ENCODE peak calls at places on chromosomes 1 and 21, in seven cellular contexts. J is OCI-LY7, L is HCT116, Y is MM.1S, M is hepatocyte, U is GM23338, V is neural progenitor cell. N is an unnamed sample.
A peak's percentile ranks its signal among the peaks of the same experiment; 100 is the strongest.

GRCh38 chr1:175479521-175480342 is 263.7 kb downstream of the TNR start:
- DNase-seq in J (no peak), L (no peak), Y (no peak), M (no peak), U (no peak), V (no peak), N (no peak)

GRCh38 chr1:61497013-61497412 is 227.9 kb downstream of the TM2D1 start:
- DNase-seq in J (no peak), L (no peak), Y (no peak), M (no peak), U (no peak), V (no peak), N (peak; percentile 23)

GRCh38 chr1:16628361-16629111 is 15.2 kb upstream of the NBPF1 start:
- DNase-seq in J (no peak), L (no peak), Y (no peak), M (no peak), U (peak; percentile 41), V (no peak), N (no peak)

GRCh38 chr1:182671779-182672486 is 12.5 kb downstream of the RGS8 start:
- DNase-seq in J (no peak), L (no peak), Y (no peak), M (no peak), U (no peak), V (peak; percentile 45), N (no peak)

GRCh38 chr1:86105533-86105866 is 51.1 kb downstream of the COL24A1 start:
- DNase-seq in J (no peak), L (no peak), Y (no peak), M (no peak), U (no peak), V (no peak), N (no peak)

GRCh38 chr1:184160236-184160635 is 108.7 kb downstream of the TSEN15 start:
- DNase-seq in J (no peak), L (no peak), Y (no peak), M (no peak), U (no peak), V (no peak), N (peak; percentile 50)

GRCh38 chr21:45309069-45309521 is 21.4 kb upstream of the POFUT2 start:
- DNase-seq in J (peak; percentile 22), L (no peak), Y (peak; percentile 61), M (peak; percentile 76), U (peak; percentile 91), V (peak; percentile 82), N (peak; percentile 65)

GRCh38 chr1:27418326-27418761 is 25.9 kb downstream of the GPR3 start:
- DNase-seq in J (no peak), L (no peak), Y (peak; percentile 85), M (peak; percentile 92), U (no peak), V (no peak), N (peak; percentile 71)

GRCh38 chr21:9758141-9758540 is 763.2 kb upstream of the TPTE start:
- DNase-seq in J (no peak), L (no peak), Y (no peak), M (no peak), U (no peak), V (no peak), N (no peak)

DNA sequence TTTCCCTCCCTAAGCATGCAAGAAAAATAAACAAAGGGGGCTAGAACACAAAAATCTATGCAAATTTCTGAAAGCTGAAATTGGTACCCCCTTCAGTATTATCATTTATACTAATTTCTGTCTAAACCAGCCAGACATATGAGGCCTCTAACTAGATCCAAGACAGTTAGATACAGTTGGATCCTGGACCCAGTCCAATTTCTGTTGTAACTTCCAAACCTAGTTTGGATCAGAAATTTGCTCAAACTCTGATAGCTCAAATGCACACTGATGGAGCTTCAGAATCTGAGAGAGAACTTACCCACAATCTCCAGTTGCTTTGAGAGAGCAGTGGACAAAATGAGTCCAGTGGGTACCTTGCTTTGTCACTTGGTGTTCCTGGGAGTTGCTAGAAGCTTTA is 11.9 kb downstream of the CEP350 start:
- DNase-seq in J (no peak), L (no peak), Y (no peak), M (no peak), U (no peak), V (no peak), N (no peak)
- H3K79me2 ChIP-seq in J (peaks cover 89% of the 10 kb centered on the region), L (peaks cover 91% of the 10 kb centered on the region), Y (peaks cover 100% of the 10 kb centered on the region), M (peaks cover 100% of the 10 kb centered on the region), U (peaks cover 100% of the 10 kb centered on the region), V (peaks cover 100% of the 10 kb centered on the region), N (peaks cover 75% of the 10 kb centered on the region)

GRCh38 chr1:23915470-23915869 is 2.3 kb upstream of the CNR2 start:
- DNase-seq in J (no peak), L (no peak), Y (no peak), M (no peak), U (no peak), V (no peak), N (no peak)

GRCh38 chr1:23911924-23912323 is 1.2 kb downstream of the CNR2 start:
- DNase-seq in J (peak; percentile 41), L (no peak), Y (no peak), M (no peak), U (no peak), V (no peak), N (no peak)

GRCh38 chr1:23914921-23915320 is 1.8 kb upstream of the CNR2 start:
- DNase-seq in J (no peak), L (no peak), Y (no peak), M (no peak), U (no peak), V (no peak), N (no peak)

GRCh38 chr1:23913212-23913880 is at the start of gene CNR2:
- DNase-seq in J (peak; percentile 92), L (no peak), Y (no peak), M (no peak), U (no peak), V (no peak), N (no peak)

DNA sequence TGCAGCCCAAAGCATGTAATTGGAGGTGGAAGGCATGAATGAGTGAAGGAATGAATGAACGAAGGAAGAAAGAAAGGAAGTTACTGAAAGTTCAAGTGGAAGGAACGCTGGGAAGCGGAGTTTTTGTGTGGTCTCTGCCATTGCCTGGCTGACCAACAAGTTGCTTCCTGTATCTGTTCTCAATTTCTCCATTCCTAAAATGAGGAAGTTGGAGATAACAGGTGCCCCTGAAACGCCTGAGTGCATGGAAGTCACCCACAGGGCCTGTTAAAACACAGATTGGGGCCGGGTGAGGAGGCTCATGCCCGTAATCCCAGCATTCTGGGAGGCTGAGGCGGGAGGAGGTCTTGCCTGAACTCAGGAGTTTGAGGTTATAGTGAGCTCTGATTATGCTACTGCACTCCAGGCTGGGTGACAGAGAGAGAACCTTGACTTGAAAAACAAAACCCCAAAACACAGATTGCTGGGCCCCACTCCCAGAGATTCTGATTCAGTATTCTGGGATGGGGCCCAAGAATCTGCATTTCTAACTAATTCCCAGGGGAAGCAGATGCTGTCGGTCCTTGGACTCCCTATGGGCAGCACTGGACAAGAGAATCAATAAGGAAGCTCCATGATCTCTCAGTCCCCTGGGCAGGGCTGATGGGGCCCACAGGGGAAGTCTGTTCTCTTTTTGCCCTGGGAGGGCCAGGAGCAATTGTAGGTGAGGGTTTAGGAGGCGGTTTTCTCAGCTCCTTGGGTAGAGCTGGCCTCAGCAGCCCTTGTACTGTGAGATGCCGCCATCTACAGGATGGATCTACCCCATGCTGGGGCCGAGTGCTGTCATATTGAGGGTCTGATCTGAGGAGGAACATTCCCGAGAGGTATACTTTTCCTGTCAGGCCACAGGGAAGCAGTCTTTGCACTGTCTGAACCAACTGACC is 3.3 kb upstream of the CNR2 start:
- DNase-seq in J (peak; percentile 93), L (peak; percentile 81), Y (peak; percentile 72), M (peak; percentile 86), U (peak; percentile 92), V (peak; percentile 87), N (peak; percentile 84)
- TF ChIP-seq EZH2phosphoT487 in J (no peak), L (no peak), Y (no peak), M (no peak), U (no peak), V (no peak), N (no peak)

GRCh38 chr1:197146108-197147095 is at the start of gene ASPM:
- DNase-seq in J (peak; percentile 95), L (peak; percentile 83), Y (peak; percentile 97), M (peak; percentile 97), U (peak; percentile 98), V (peak; percentile 97), N (peak; percentile 88)

GRCh38 chr1:197144570-197145325 is 1.7 kb downstream of the ASPM start:
- DNase-seq in J (peak; percentile 18), L (no peak), Y (peak; percentile 8), M (no peak), U (no peak), V (no peak), N (peak; percentile 42)

GRCh38 chr1:197141556-197141955 is 4.9 kb downstream of the ASPM start:
- DNase-seq in J (no peak), L (no peak), Y (no peak), M (no peak), U (no peak), V (no peak), N (no peak)

GRCh38 chr1:197149340-197149739 is 2.9 kb upstream of the ASPM start:
- DNase-seq in J (no peak), L (no peak), Y (no peak), M (no peak), U (no peak), V (no peak), N (no peak)

DNA sequence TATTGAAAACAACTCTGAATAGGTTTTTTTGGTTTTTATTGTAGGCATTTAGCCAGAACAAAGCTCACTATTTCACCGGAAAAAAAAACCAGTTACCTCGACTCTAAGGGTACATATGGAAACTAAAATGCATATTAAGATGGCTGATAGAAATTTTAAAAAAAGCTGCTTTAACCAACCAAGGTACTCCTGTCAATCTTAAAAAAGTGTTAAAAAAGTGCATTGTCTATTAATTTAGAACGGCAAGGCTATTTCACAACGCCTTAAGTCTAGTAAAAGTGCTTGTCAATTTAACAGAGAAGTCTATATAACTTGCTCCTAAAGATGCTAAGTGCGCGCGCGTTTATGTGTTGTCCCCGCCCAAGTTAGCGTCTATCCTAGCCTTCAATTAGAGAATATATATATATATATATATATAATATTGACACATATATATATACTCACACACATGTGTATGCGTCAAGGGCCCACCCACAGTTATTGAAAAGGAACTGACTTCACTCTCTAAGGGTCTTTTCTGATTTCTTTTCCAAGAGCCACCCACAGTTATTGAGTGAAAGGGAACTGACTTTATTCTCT is 929 bp downstream of the ASPM start:
- DNase-seq in J (no peak), L (no peak), Y (peak; percentile 35), M (no peak), U (no peak), V (no peak), N (no peak)
- H3K79me2 ChIP-seq in J (peaks cover 59% of the 10 kb centered on the region), L (peaks cover 49% of the 10 kb centered on the region), Y (peaks cover 57% of the 10 kb centered on the region), M (peaks cover 20% of the 10 kb centered on the region), U (peaks cover 55% of the 10 kb centered on the region), V (peaks cover 59% of the 10 kb centered on the region), N (peaks cover 58% of the 10 kb centered on the region)

DNA sequence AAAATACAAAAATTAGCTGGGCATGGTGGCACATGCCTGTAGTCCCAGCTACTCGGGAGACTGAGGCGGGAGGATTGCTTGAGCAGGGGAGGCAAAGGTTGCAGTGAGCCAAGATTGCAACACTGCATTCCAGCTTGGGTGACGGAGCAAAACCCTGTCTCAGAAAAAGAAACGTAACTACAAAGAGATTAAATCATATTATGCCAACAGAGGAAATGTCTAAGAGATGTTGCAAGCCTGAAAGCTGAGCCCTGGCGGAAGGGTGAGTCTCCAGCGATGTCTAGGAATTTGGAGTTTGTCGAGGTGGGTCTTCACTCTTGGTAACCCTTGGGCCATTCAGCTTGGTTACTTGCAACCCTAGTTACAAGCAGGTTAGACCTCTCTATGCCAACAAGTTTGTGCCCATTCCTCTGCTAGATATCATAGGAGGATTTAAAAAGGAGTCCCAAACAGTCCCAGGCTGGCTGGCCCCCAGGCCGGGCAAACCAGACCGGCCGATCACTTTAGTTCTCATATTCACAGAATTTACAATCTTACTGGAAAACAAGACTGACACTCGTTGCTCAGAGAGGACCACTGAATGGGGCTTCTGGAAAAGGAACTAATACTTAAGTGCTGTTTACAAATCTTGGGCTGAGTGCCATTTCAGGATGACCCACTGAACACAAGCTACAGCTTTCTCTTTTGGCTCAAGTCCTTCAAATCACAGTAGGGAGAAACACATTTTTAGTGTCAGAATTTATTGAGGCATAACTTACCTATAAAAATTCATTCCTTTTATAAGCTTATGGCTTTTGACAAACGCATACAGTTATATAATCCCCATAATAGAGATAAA is 27.1 kb downstream of the SLC30A1 start:
- DNase-seq in J (no peak), L (no peak), Y (no peak), M (peak; percentile 26), U (no peak), V (no peak), N (peak; percentile 50)
- TF ChIP-seq EZH2phosphoT487 in J (no peak), L (no peak), Y (no peak), M (no peak), U (no peak), V (no peak), N (no peak)